ENCODE peak calls at places on chromosomes 7 and 10, in nine cellular contexts. N, Q, F, V, U, H, W, R and Z are unnamed samples.

GRCh38 chr10:7134448-7134847 is 276.4 kb downstream of the SFMBT2 start:
- DNase-seq in N (peak), Q (no peak), F (no peak), V (no peak), U (no peak), H (no peak), W (no peak), R (peak), Z (no peak)

GRCh38 chr7:2956526-2957368 is 86.9 kb downstream of the CARD11 start:
- DNase-seq in N (no peak), Q (peak), F (no peak), V (no peak), U (no peak), H (no peak), W (peak), R (no peak), Z (peak)

GRCh38 chr7:38660427-38661099 is 29.4 kb upstream of the AMPH start:
- DNase-seq in N (no peak), Q (no peak), F (no peak), V (peak), U (peak), H (no peak), W (peak), R (peak), Z (peak)

GRCh38 chr7:112060625-112061024 is 145.6 kb downstream of the DOCK4 start:
- DNase-seq in N (no peak), Q (no peak), F (no peak), V (no peak), U (no peak), H (no peak), W (no peak), R (no peak), Z (no peak)

GRCh38 chr10:73884017-73884416 is 9.7 kb upstream of the CAMK2G start:
- DNase-seq in N (no peak), Q (no peak), F (no peak), V (no peak), U (no peak), H (no peak), W (no peak), R (no peak), Z (no peak)

GRCh38 chr7:90655566-90655965 is 59.4 kb downstream of the CDK14 start:
- DNase-seq in N (no peak), Q (peak), F (no peak), V (no peak), U (no peak), H (no peak), W (no peak), R (no peak), Z (no peak)

GRCh38 chr7:1288996-1289551 is 56.4 kb downstream of the UNCX start:
- DNase-seq in N (no peak), Q (no peak), F (no peak), V (no peak), U (no peak), H (no peak), W (no peak), R (no peak), Z (no peak)

GRCh38 chr7:29609162-29610030 is 45.8 kb downstream of the PRR15 start:
- DNase-seq in N (no peak), Q (no peak), F (no peak), V (peak), U (peak), H (peak), W (no peak), R (no peak), Z (no peak)

GRCh38 chr7:152516216-152516615 is 80.4 kb upstream of the KMT2C start:
- DNase-seq in N (no peak), Q (no peak), F (no peak), V (no peak), U (no peak), H (no peak), W (no peak), R (no peak), Z (no peak)

GRCh38 chr10:48976208-48976607 is 36.6 kb upstream of the LRRC18 start:
- DNase-seq in N (peak), Q (no peak), F (no peak), V (no peak), U (no peak), H (peak), W (no peak), R (no peak), Z (no peak)

GRCh38 chr7:35723011-35723410 is 28.1 kb upstream of the HERPUD2 start:
- DNase-seq in N (no peak), Q (no peak), F (no peak), V (no peak), U (no peak), H (no peak), W (no peak), R (no peak), Z (peak)

GRCh38 chr7:39022796-39023195 is 45.1 kb downstream of the POU6F2 start:
- DNase-seq in N (no peak), Q (no peak), F (no peak), V (no peak), U (no peak), H (no peak), W (no peak), R (no peak), Z (no peak)

GRCh38 chr10:112783653-112784426 is 166.2 kb upstream of the TCF7L2 start:
- DNase-seq in N (peak), Q (no peak), F (no peak), V (no peak), U (peak), H (peak), W (no peak), R (no peak), Z (no peak)

GRCh38 chr7:157521061-157521731 is 184.4 kb downstream of the DNAJB6 start:
- DNase-seq in N (no peak), Q (no peak), F (no peak), V (no peak), U (no peak), H (no peak), W (no peak), R (no peak), Z (no peak)

GRCh38 chr7:110839866-110840265 is 251.1 kb upstream of the LRRN3 start:
- DNase-seq in N (no peak), Q (peak), F (no peak), V (no peak), U (peak), H (peak), W (no peak), R (no peak), Z (no peak)

GRCh38 chr10:22805304-22805703 is 90.9 kb upstream of the PIP4K2A start:
- DNase-seq in N (no peak), Q (no peak), F (peak), V (no peak), U (no peak), H (peak), W (no peak), R (no peak), Z (no peak)

GRCh38 chr10:95268438-95268837 is 22.4 kb downstream of the PDLIM1 start:
- DNase-seq in N (peak), Q (peak), F (no peak), V (no peak), U (no peak), H (peak), W (no peak), R (no peak), Z (no peak)

GRCh38 chr7:91634485-91635177 is 245.9 kb downstream of the MTERF1 start:
- DNase-seq in N (no peak), Q (no peak), F (no peak), V (no peak), U (no peak), H (no peak), W (no peak), R (no peak), Z (no peak)

GRCh38 chr7:8042796-8043535 is 74.4 kb downstream of the GLCCI1 start:
- DNase-seq in N (no peak), Q (no peak), F (no peak), V (no peak), U (no peak), H (no peak), W (no peak), R (no peak), Z (no peak)

GRCh38 chr7:33674804-33675411 is 230.4 kb upstream of the BMPER start:
- DNase-seq in N (no peak), Q (no peak), F (no peak), V (no peak), U (no peak), H (peak), W (no peak), R (no peak), Z (no peak)

GRCh38 chr10:11009471-11010308 is 8.0 kb upstream of the CELF2 start:
- DNase-seq in N (no peak), Q (no peak), F (no peak), V (no peak), U (no peak), H (no peak), W (no peak), R (peak), Z (peak)